ENCODE peak calls at places on chromosomes 11 and 22, in four cellular contexts. U, A, N and D are unnamed samples.

GRCh38 chr11:108629274-108629673 is 35.6 kb upstream of the DDX10 start:
- DNase-seq in A (no peak), N (no peak), U (no peak), D (no peak)

GRCh38 chr11:61999141-61999975 is 31.9 kb upstream of the FTH1 start:
- DNase-seq in N (peak; percentile 41), A (no peak), U (no peak), D (no peak)

GRCh38 chr11:83827520-83827919 is 541.4 kb upstream of the CCDC90B start:
- DNase-seq in N (no peak), A (no peak), U (no peak), D (no peak)

GRCh38 chr11:71986131-71986530 is 12.6 kb upstream of the IL18BP start:
- DNase-seq in U (no peak), N (no peak), A (no peak), D (no peak)

GRCh38 chr11:70423523-70424505 is 25.5 kb downstream of the CTTN start:
- DNase-seq in N (peak; percentile 20), U (no peak), A (no peak), D (peak; percentile 20)

GRCh38 chr11:72524711-72525110 is 90.4 kb upstream of the CLPB start:
- DNase-seq in A (no peak), U (no peak), N (no peak), D (no peak)

GRCh38 chr22:19430890-19431541 is 517 bp downstream of the HIRA start:
- DNase-seq in N (peak; percentile 26), A (no peak), U (no peak), D (no peak)

GRCh38 chr11:130042093-130042591 is 27.6 kb upstream of the APLP2 start:
- DNase-seq in U (peak; percentile 95), A (no peak), N (peak; percentile 79), D (no peak)

GRCh38 chr11:987671-988070 is 48.8 kb downstream of the MUC6 start:
- DNase-seq in U (no peak), N (no peak), A (no peak), D (no peak)

GRCh38 chr11:68825603-68826002 is 16.1 kb downstream of the CPT1A start:
- DNase-seq in U (no peak), N (peak; percentile 37), A (no peak), D (no peak)

GRCh38 chr11:70507466-70508230 is 109.3 kb downstream of the CTTN start:
- DNase-seq in A (no peak), U (no peak), N (no peak), D (no peak)

GRCh38 chr11:69352715-69353325 is 58.9 kb downstream of the MYEOV start:
- DNase-seq in N (peak; percentile 65), U (peak; percentile 95), A (no peak), D (peak; percentile 56)

GRCh38 chr22:17305076-17305475 is 64.2 kb upstream of the CECR2 start:
- DNase-seq in U (no peak), N (no peak), A (no peak), D (no peak)

GRCh38 chr11:109956124-109956793 is 136.9 kb upstream of the ZC3H12C start:
- DNase-seq in U (no peak), A (no peak), N (no peak), D (no peak)

GRCh38 chr22:24728790-24729637 is 45.5 kb downstream of the PIWIL3 start:
- DNase-seq in U (peak; percentile 27), A (no peak), N (no peak), D (no peak)

GRCh38 chr11:748007-748359 is 719 bp downstream of the TALDO1 start:
- DNase-seq in U (no peak), N (no peak), A (no peak), D (no peak)

GRCh38 chr11:110176366-110177056 is 83.3 kb downstream of the ZC3H12C start:
- DNase-seq in A (no peak), N (no peak), U (no peak), D (no peak)

GRCh38 chr11:57427692-57428082 is 766 bp upstream of the SLC43A3 start:
- DNase-seq in A (no peak), N (no peak), U (no peak), D (no peak)

GRCh38 chr11:131906963-131907362 is 536.5 kb downstream of the NTM start:
- DNase-seq in N (no peak), U (no peak), A (no peak), D (no peak)

GRCh38 chr11:102760355-102761035 is 19.9 kb downstream of the MMP10 start:
- DNase-seq in N (peak; percentile 55), A (no peak), U (peak; percentile 94), D (peak; percentile 84)

GRCh38 chr11:72856551-72857342 is 42.5 kb downstream of the ATG16L2 start:
- DNase-seq in A (no peak), N (no peak), U (peak; percentile 71), D (no peak)

GRCh38 chr11:102883132-102883531 is 8.3 kb upstream of the MMP12 start:
- DNase-seq in N (no peak), A (no peak), U (no peak), D (no peak)

GRCh38 chr11:7485136-7485853 is at the start of gene OLFML1:
- DNase-seq in A (no peak), U (no peak), N (no peak), D (no peak)

GRCh38 chr11:126475627-126475991 is 120.1 kb downstream of the ST3GAL4 start:
- DNase-seq in U (no peak), A (no peak), N (no peak), D (no peak)

GRCh38 chr11:64007160-64007628 is 21.0 kb downstream of the OTUB1 start:
- DNase-seq in A (no peak), N (peak; percentile 63), U (no peak), D (no peak)

GRCh38 chr11:26073646-26074045 is 258.3 kb upstream of the ANO3 start:
- DNase-seq in U (no peak), N (no peak), A (no peak), D (no peak)

GRCh38 chr22:35894937-35895708 is 133.5 kb downstream of the RBFOX2 start:
- DNase-seq in A (no peak), U (no peak), N (peak; percentile 37), D (peak; percentile 86)

GRCh38 chr11:118049771-118050170 is 27.1 kb upstream of the TMPRSS4 start:
- DNase-seq in A (no peak), N (no peak), U (no peak), D (no peak)